ENCODE peak calls at places on chromosomes 16 and 17, in seven cellular contexts. U, X, H, I, L, T and J are unnamed samples.

GRCh38 chr16:81632392-81633146 is 146.5 kb upstream of the PLCG2 start:
- DNase-seq in U (no peak), X (peak; percentile 93), H (no peak), I (no peak), L (no peak), T (peak; percentile 65), J (peak; percentile 83)

GRCh38 chr17:13561606-13562270 is 40.0 kb downstream of the HS3ST3A1 start:
- DNase-seq in U (no peak), X (no peak), H (no peak), I (no peak), L (no peak), T (no peak), J (no peak)

GRCh38 chr16:11619327-11619851 is 32.7 kb upstream of the LITAF start:
- DNase-seq in U (no peak), X (no peak), H (peak; percentile 37), I (no peak), L (no peak), T (no peak), J (no peak)

GRCh38 chr17:31677681-31678080 is 181.4 kb downstream of the COPRS start:
- DNase-seq in U (no peak), X (no peak), H (no peak), I (no peak), L (no peak), T (no peak), J (no peak)

GRCh38 chr17:59963738-59964454 is 644 bp downstream of the RNFT1 start:
- DNase-seq in U (peak; percentile 62), X (no peak), H (no peak), I (no peak), L (peak; percentile 16), T (peak; percentile 19), J (peak; percentile 68)

GRCh38 chr16:56967733-56968132 is 6.0 kb downstream of the CETP start:
- DNase-seq in U (no peak), X (no peak), H (no peak), I (no peak), L (peak; percentile 86), T (no peak), J (no peak)

GRCh38 chr16:48393843-48394703 is 8.9 kb upstream of the SIAH1 start:
- DNase-seq in U (peak; percentile 67), X (no peak), H (no peak), I (no peak), L (no peak), T (no peak), J (no peak)

GRCh38 chr17:2239882-2240430 is 63.6 kb downstream of the SMG6 start:
- DNase-seq in U (no peak), X (no peak), H (peak; percentile 85), I (no peak), L (no peak), T (no peak), J (peak; percentile 92)

GRCh38 chr16:66309-67182 is 5.9 kb downstream of the RHBDF1 start:
- DNase-seq in U (peak; percentile 22), X (no peak), H (no peak), I (no peak), L (no peak), T (no peak), J (no peak)

GRCh38 chr17:81131486-81132196 is 33.7 kb upstream of the PVALEF start:
- DNase-seq in U (no peak), X (no peak), H (no peak), I (no peak), L (peak; percentile 34), T (no peak), J (no peak)

GRCh38 chr17:9185142-9185541 is 163.8 kb downstream of the NTN1 start:
- DNase-seq in U (no peak), X (no peak), H (no peak), I (no peak), L (no peak), T (no peak), J (no peak)

GRCh38 chr17:66466933-66467367 is 164.5 kb downstream of the PRKCA start:
- DNase-seq in U (no peak), X (peak; percentile 92), H (no peak), I (no peak), L (peak; percentile 92), T (peak; percentile 36), J (peak; percentile 94)
- H4K20me1 ChIP-seq in U (peaks cover 3% of the 10 kb centered on the region), X (no peaks in the 10 kb centered on the region), H (no peaks in the 10 kb centered on the region), I (peaks cover 1% of the 10 kb centered on the region), L (no peaks in the 10 kb centered on the region), T (no peaks in the 10 kb centered on the region), J (no peaks in the 10 kb centered on the region)

DNA sequence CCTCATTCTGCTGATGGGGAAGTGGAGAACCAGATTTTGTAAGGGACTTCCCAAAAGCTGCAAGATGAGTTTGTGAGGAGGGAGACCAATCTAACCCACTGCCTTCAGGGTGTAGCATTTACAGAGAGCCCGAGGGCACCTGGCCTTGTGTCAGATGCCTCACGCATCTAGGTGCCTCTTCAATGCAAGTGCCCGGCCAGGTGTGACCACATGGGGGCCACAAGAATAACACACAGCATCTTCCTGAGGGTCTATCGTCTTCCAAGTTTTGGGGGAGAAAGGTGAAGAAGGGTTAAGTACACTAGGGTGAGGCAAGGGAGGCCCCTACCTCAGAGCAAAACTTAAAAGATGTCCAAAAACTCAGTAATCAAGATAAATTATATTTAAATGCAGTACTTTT is 401.7 kb upstream of the CDH5 start:
- DNase-seq in U (no peak), X (no peak), H (no peak), I (no peak), L (no peak), T (no peak), J (no peak)
- TF ChIP-seq MAX in U (no peak), X (no peak), H (no peak), I (no peak), L (no peak), T (no peak), J (no peak)

DNA sequence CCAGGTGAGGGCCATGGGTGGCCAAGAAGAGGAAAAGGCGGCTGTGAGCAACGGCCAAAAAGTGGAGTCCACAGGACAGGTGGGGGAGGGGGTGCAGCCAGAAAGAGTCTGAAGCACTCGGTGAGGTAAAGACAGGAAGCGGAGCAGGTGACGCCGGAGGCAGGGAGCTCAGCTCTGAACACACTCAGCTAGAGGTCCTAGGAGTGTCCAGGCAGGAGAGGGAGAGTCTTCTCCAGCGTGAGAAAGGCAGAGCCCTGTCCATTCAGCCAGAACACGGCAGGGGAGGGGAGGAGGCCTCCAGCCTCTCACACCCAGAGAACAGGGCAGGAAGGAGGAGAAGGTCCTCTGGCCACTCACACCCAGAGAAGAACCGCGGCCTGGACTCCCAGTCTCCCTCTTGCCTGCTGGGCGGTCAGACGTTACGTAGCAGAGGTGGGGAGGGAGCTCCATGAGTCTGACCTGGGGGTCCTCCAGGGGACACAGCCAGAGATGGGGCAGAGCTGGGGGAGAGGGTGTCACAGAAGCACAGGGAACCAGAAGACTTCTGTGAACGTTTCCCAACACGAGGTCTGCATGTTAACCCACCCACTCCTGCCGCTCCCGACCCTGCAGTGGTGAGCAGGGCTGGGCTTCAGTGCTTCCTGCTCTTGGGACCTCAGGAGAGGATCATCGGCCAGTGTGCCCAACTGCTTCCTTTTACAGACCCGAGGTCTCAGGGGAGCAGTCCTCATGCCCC is 89.2 kb downstream of the ABR start:
- DNase-seq in U (no peak), X (no peak), H (no peak), I (no peak), L (no peak), T (no peak), J (no peak)
- H4K20me1 ChIP-seq in U (no peaks in the 10 kb centered on the region), X (no peaks in the 10 kb centered on the region), H (no peaks in the 10 kb centered on the region), I (peaks cover 4% of the 10 kb centered on the region), L (no peaks in the 10 kb centered on the region), T (peaks cover 7% of the 10 kb centered on the region), J (no peaks in the 10 kb centered on the region)

GRCh38 chr17:49216953-49217650 is 6.6 kb downstream of the ABI3 start:
- DNase-seq in U (peak; percentile 40), X (no peak), H (no peak), I (no peak), L (no peak), T (peak; percentile 35), J (no peak)
- TF ChIP-seq MAX in U (no peak), X (no peak), H (no peak), I (no peak), L (no peak), T (no peak), J (no peak)

GRCh38 chr16:89455692-89456091 is 34.7 kb downstream of the ANKRD11 start:
- DNase-seq in U (no peak), X (no peak), H (no peak), I (no peak), L (no peak), T (no peak), J (no peak)
- H4K20me1 ChIP-seq in U (peaks cover 88% of the 10 kb centered on the region), X (peaks cover 60% of the 10 kb centered on the region), H (peaks cover 17% of the 10 kb centered on the region), I (peaks cover 22% of the 10 kb centered on the region), L (peaks cover 91% of the 10 kb centered on the region), T (peaks cover 57% of the 10 kb centered on the region), J (no peaks in the 10 kb centered on the region)

GRCh38 chr17:50080096-50080480 is 15.1 kb upstream of the PDK2 start:
- DNase-seq in U (no peak), X (no peak), H (no peak), I (no peak), L (no peak), T (no peak), J (no peak)

GRCh38 chr17:50078430-50078829 is 16.7 kb upstream of the PDK2 start:
- DNase-seq in U (no peak), X (no peak), H (no peak), I (no peak), L (no peak), T (no peak), J (no peak)

GRCh38 chr17:50081757-50082156 is 13.4 kb upstream of the PDK2 start:
- DNase-seq in U (no peak), X (no peak), H (no peak), I (no peak), L (no peak), T (no peak), J (no peak)

GRCh38 chr17:50080827-50081226 is 14.3 kb upstream of the PDK2 start:
- DNase-seq in U (no peak), X (no peak), H (no peak), I (no peak), L (no peak), T (no peak), J (no peak)

GRCh38 chr17:50079334-50080095 is 15.6 kb upstream of the PDK2 start:
- DNase-seq in U (no peak), X (peak; percentile 65), H (no peak), I (no peak), L (peak; percentile 75), T (peak; percentile 67), J (peak; percentile 17)
- TF ChIP-seq MAX in U (no peak), X (peak; percentile 48), H (no peak), I (peak; percentile 75), L (peak; percentile 77), T (no peak), J (no peak)